ENCODE peak calls at places on chromosomes 4 and X, in four cellular contexts. One of them, this sample, is unnamed.

GRCh38 chrX:2230457-2230856 is 270.3 kb downstream of the DHRSX start:
- DNase-seq in activated CD4-positive, alpha-beta T cell treated with anti-CD3 and anti-CD28 coated beads, Interleukin-2, amount 10 ng/mL, durations not matched to agents 7 days and 5 days: no peak
- DNase-seq in progenitor cell of endocrine pancreas: no peak
- DNase-seq in activated CD8-positive, alpha-beta T cell treated with anti-CD3 and anti-CD28 coated beads, Interleukin-2, amount 10 ng/mL, durations not matched to agents 7 days and 5 days: no peak
- DNase-seq in this sample: no peak

GRCh38 chrX:155127940-155128339 is 56.6 kb downstream of the BRCC3 start:
- DNase-seq in activated CD4-positive, alpha-beta T cell treated with anti-CD3 and anti-CD28 coated beads, Interleukin-2, amount 10 ng/mL, durations not matched to agents 7 days and 5 days: no peak
- DNase-seq in progenitor cell of endocrine pancreas: no peak
- DNase-seq in activated CD8-positive, alpha-beta T cell treated with anti-CD3 and anti-CD28 coated beads, Interleukin-2, amount 10 ng/mL, durations not matched to agents 7 days and 5 days: no peak
- DNase-seq in this sample: no peak

GRCh38 chrX:6225307-6226052 is 3.2 kb downstream of the NLGN4X start:
- DNase-seq in activated CD4-positive, alpha-beta T cell treated with anti-CD3 and anti-CD28 coated beads, Interleukin-2, amount 10 ng/mL, durations not matched to agents 7 days and 5 days: no peak
- DNase-seq in progenitor cell of endocrine pancreas: no peak
- DNase-seq in activated CD8-positive, alpha-beta T cell treated with anti-CD3 and anti-CD28 coated beads, Interleukin-2, amount 10 ng/mL, durations not matched to agents 7 days and 5 days: no peak
- DNase-seq in this sample: peak

GRCh38 chr4:111074523-111075114 is 451.7 kb upstream of the PITX2 start:
- DNase-seq in activated CD4-positive, alpha-beta T cell treated with anti-CD3 and anti-CD28 coated beads, Interleukin-2, amount 10 ng/mL, durations not matched to agents 7 days and 5 days: no peak
- DNase-seq in progenitor cell of endocrine pancreas: no peak
- DNase-seq in activated CD8-positive, alpha-beta T cell treated with anti-CD3 and anti-CD28 coated beads, Interleukin-2, amount 10 ng/mL, durations not matched to agents 7 days and 5 days: no peak
- DNase-seq in this sample: no peak

GRCh38 chrX:69210513-69211065 is 45.3 kb upstream of the PJA1 start:
- DNase-seq in activated CD4-positive, alpha-beta T cell treated with anti-CD3 and anti-CD28 coated beads, Interleukin-2, amount 10 ng/mL, durations not matched to agents 7 days and 5 days: no peak
- DNase-seq in progenitor cell of endocrine pancreas: no peak
- DNase-seq in activated CD8-positive, alpha-beta T cell treated with anti-CD3 and anti-CD28 coated beads, Interleukin-2, amount 10 ng/mL, durations not matched to agents 7 days and 5 days: no peak
- DNase-seq in this sample: no peak

GRCh38 chrX:150312931-150313330 is 50.2 kb upstream of the MAMLD1 start:
- DNase-seq in activated CD4-positive, alpha-beta T cell treated with anti-CD3 and anti-CD28 coated beads, Interleukin-2, amount 10 ng/mL, durations not matched to agents 7 days and 5 days: no peak
- DNase-seq in progenitor cell of endocrine pancreas: no peak
- DNase-seq in activated CD8-positive, alpha-beta T cell treated with anti-CD3 and anti-CD28 coated beads, Interleukin-2, amount 10 ng/mL, durations not matched to agents 7 days and 5 days: no peak
- DNase-seq in this sample: no peak

GRCh38 chrX:107716816-107717700 is 58.5 kb downstream of the TSC22D3 start:
- DNase-seq in activated CD4-positive, alpha-beta T cell treated with anti-CD3 and anti-CD28 coated beads, Interleukin-2, amount 10 ng/mL, durations not matched to agents 7 days and 5 days: peak
- DNase-seq in progenitor cell of endocrine pancreas: peak
- DNase-seq in activated CD8-positive, alpha-beta T cell treated with anti-CD3 and anti-CD28 coated beads, Interleukin-2, amount 10 ng/mL, durations not matched to agents 7 days and 5 days: peak
- DNase-seq in this sample: peak

GRCh38 chr4:20487446-20487845 is 212.8 kb upstream of the PACRGL start:
- DNase-seq in activated CD4-positive, alpha-beta T cell treated with anti-CD3 and anti-CD28 coated beads, Interleukin-2, amount 10 ng/mL, durations not matched to agents 7 days and 5 days: no peak
- DNase-seq in progenitor cell of endocrine pancreas: no peak
- DNase-seq in activated CD8-positive, alpha-beta T cell treated with anti-CD3 and anti-CD28 coated beads, Interleukin-2, amount 10 ng/mL, durations not matched to agents 7 days and 5 days: no peak
- DNase-seq in this sample: no peak

GRCh38 chr4:15232725-15233597 is 194.9 kb upstream of the C1QTNF7 start:
- DNase-seq in activated CD4-positive, alpha-beta T cell treated with anti-CD3 and anti-CD28 coated beads, Interleukin-2, amount 10 ng/mL, durations not matched to agents 7 days and 5 days: peak
- DNase-seq in progenitor cell of endocrine pancreas: no peak
- DNase-seq in activated CD8-positive, alpha-beta T cell treated with anti-CD3 and anti-CD28 coated beads, Interleukin-2, amount 10 ng/mL, durations not matched to agents 7 days and 5 days: peak
- DNase-seq in this sample: no peak

GRCh38 chrX:18828832-18829404 is 121.5 kb downstream of the PPEF1 start:
- DNase-seq in activated CD4-positive, alpha-beta T cell treated with anti-CD3 and anti-CD28 coated beads, Interleukin-2, amount 10 ng/mL, durations not matched to agents 7 days and 5 days: no peak
- DNase-seq in progenitor cell of endocrine pancreas: no peak
- DNase-seq in activated CD8-positive, alpha-beta T cell treated with anti-CD3 and anti-CD28 coated beads, Interleukin-2, amount 10 ng/mL, durations not matched to agents 7 days and 5 days: no peak
- DNase-seq in this sample: no peak

GRCh38 chr4:156261230-156261629 is 307.6 kb upstream of the CTSO start:
- DNase-seq in activated CD4-positive, alpha-beta T cell treated with anti-CD3 and anti-CD28 coated beads, Interleukin-2, amount 10 ng/mL, durations not matched to agents 7 days and 5 days: no peak
- DNase-seq in progenitor cell of endocrine pancreas: no peak
- DNase-seq in activated CD8-positive, alpha-beta T cell treated with anti-CD3 and anti-CD28 coated beads, Interleukin-2, amount 10 ng/mL, durations not matched to agents 7 days and 5 days: no peak
- DNase-seq in this sample: no peak

GRCh38 chrX:120749141-120749846 is 119.4 kb upstream of the C1GALT1C1 start:
- DNase-seq in activated CD4-positive, alpha-beta T cell treated with anti-CD3 and anti-CD28 coated beads, Interleukin-2, amount 10 ng/mL, durations not matched to agents 7 days and 5 days: no peak
- DNase-seq in progenitor cell of endocrine pancreas: no peak
- DNase-seq in activated CD8-positive, alpha-beta T cell treated with anti-CD3 and anti-CD28 coated beads, Interleukin-2, amount 10 ng/mL, durations not matched to agents 7 days and 5 days: peak
- DNase-seq in this sample: no peak

GRCh38 chr4:78940752-78941151 is 1.5 kb upstream of the PAQR3 start:
- DNase-seq in activated CD4-positive, alpha-beta T cell treated with anti-CD3 and anti-CD28 coated beads, Interleukin-2, amount 10 ng/mL, durations not matched to agents 7 days and 5 days: no peak
- DNase-seq in progenitor cell of endocrine pancreas: no peak
- DNase-seq in activated CD8-positive, alpha-beta T cell treated with anti-CD3 and anti-CD28 coated beads, Interleukin-2, amount 10 ng/mL, durations not matched to agents 7 days and 5 days: no peak
- DNase-seq in this sample: no peak

GRCh38 chrX:107205770-107206696 is at the start of the genes DNAAF6 and NUP62CL:
- DNase-seq in activated CD4-positive, alpha-beta T cell treated with anti-CD3 and anti-CD28 coated beads, Interleukin-2, amount 10 ng/mL, durations not matched to agents 7 days and 5 days: peak
- DNase-seq in progenitor cell of endocrine pancreas: peak
- DNase-seq in activated CD8-positive, alpha-beta T cell treated with anti-CD3 and anti-CD28 coated beads, Interleukin-2, amount 10 ng/mL, durations not matched to agents 7 days and 5 days: peak
- DNase-seq in this sample: peak

GRCh38 chrX:106903291-106903820 is at the start of gene RIPPLY1:
- DNase-seq in activated CD4-positive, alpha-beta T cell treated with anti-CD3 and anti-CD28 coated beads, Interleukin-2, amount 10 ng/mL, durations not matched to agents 7 days and 5 days: no peak
- DNase-seq in progenitor cell of endocrine pancreas: no peak
- DNase-seq in activated CD8-positive, alpha-beta T cell treated with anti-CD3 and anti-CD28 coated beads, Interleukin-2, amount 10 ng/mL, durations not matched to agents 7 days and 5 days: no peak
- DNase-seq in this sample: no peak

GRCh38 chrX:74940414-74940813 is 15.2 kb upstream of the NEXMIF start:
- DNase-seq in activated CD4-positive, alpha-beta T cell treated with anti-CD3 and anti-CD28 coated beads, Interleukin-2, amount 10 ng/mL, durations not matched to agents 7 days and 5 days: no peak
- DNase-seq in progenitor cell of endocrine pancreas: no peak
- DNase-seq in activated CD8-positive, alpha-beta T cell treated with anti-CD3 and anti-CD28 coated beads, Interleukin-2, amount 10 ng/mL, durations not matched to agents 7 days and 5 days: no peak
- DNase-seq in this sample: no peak

GRCh38 chrX:115029869-115030564 is 12.6 kb upstream of the IL13RA2 start:
- DNase-seq in activated CD4-positive, alpha-beta T cell treated with anti-CD3 and anti-CD28 coated beads, Interleukin-2, amount 10 ng/mL, durations not matched to agents 7 days and 5 days: no peak
- DNase-seq in progenitor cell of endocrine pancreas: no peak
- DNase-seq in activated CD8-positive, alpha-beta T cell treated with anti-CD3 and anti-CD28 coated beads, Interleukin-2, amount 10 ng/mL, durations not matched to agents 7 days and 5 days: no peak
- DNase-seq in this sample: no peak

GRCh38 chr4:72505314-72505744 is 63.7 kb downstream of the ADAMTS3 start:
- DNase-seq in activated CD4-positive, alpha-beta T cell treated with anti-CD3 and anti-CD28 coated beads, Interleukin-2, amount 10 ng/mL, durations not matched to agents 7 days and 5 days: no peak
- DNase-seq in progenitor cell of endocrine pancreas: no peak
- DNase-seq in activated CD8-positive, alpha-beta T cell treated with anti-CD3 and anti-CD28 coated beads, Interleukin-2, amount 10 ng/mL, durations not matched to agents 7 days and 5 days: no peak
- DNase-seq in this sample: peak

GRCh38 chrX:11470231-11470630 is 177.0 kb downstream of the AMELX start:
- DNase-seq in activated CD4-positive, alpha-beta T cell treated with anti-CD3 and anti-CD28 coated beads, Interleukin-2, amount 10 ng/mL, durations not matched to agents 7 days and 5 days: no peak
- DNase-seq in progenitor cell of endocrine pancreas: no peak
- DNase-seq in activated CD8-positive, alpha-beta T cell treated with anti-CD3 and anti-CD28 coated beads, Interleukin-2, amount 10 ng/mL, durations not matched to agents 7 days and 5 days: no peak
- DNase-seq in this sample: no peak

GRCh38 chr4:158176108-158176507 is 3.3 kb upstream of the GASK1B start:
- DNase-seq in activated CD4-positive, alpha-beta T cell treated with anti-CD3 and anti-CD28 coated beads, Interleukin-2, amount 10 ng/mL, durations not matched to agents 7 days and 5 days: no peak
- DNase-seq in progenitor cell of endocrine pancreas: no peak
- DNase-seq in activated CD8-positive, alpha-beta T cell treated with anti-CD3 and anti-CD28 coated beads, Interleukin-2, amount 10 ng/mL, durations not matched to agents 7 days and 5 days: no peak
- DNase-seq in this sample: no peak

GRCh38 chrX:47370278-47370677 is at the start of gene ZNF157:
- DNase-seq in activated CD4-positive, alpha-beta T cell treated with anti-CD3 and anti-CD28 coated beads, Interleukin-2, amount 10 ng/mL, durations not matched to agents 7 days and 5 days: no peak
- DNase-seq in progenitor cell of endocrine pancreas: no peak
- DNase-seq in activated CD8-positive, alpha-beta T cell treated with anti-CD3 and anti-CD28 coated beads, Interleukin-2, amount 10 ng/mL, durations not matched to agents 7 days and 5 days: no peak
- DNase-seq in this sample: no peak

GRCh38 chrX:41895826-41896225 is 27.5 kb downstream of the CASK start:
- DNase-seq in activated CD4-positive, alpha-beta T cell treated with anti-CD3 and anti-CD28 coated beads, Interleukin-2, amount 10 ng/mL, durations not matched to agents 7 days and 5 days: no peak
- DNase-seq in progenitor cell of endocrine pancreas: no peak
- DNase-seq in activated CD8-positive, alpha-beta T cell treated with anti-CD3 and anti-CD28 coated beads, Interleukin-2, amount 10 ng/mL, durations not matched to agents 7 days and 5 days: no peak
- DNase-seq in this sample: no peak

GRCh38 chr4:87092389-87093141 is 127.9 kb downstream of the KLHL8 start:
- DNase-seq in activated CD4-positive, alpha-beta T cell treated with anti-CD3 and anti-CD28 coated beads, Interleukin-2, amount 10 ng/mL, durations not matched to agents 7 days and 5 days: no peak
- DNase-seq in progenitor cell of endocrine pancreas: no peak
- DNase-seq in activated CD8-positive, alpha-beta T cell treated with anti-CD3 and anti-CD28 coated beads, Interleukin-2, amount 10 ng/mL, durations not matched to agents 7 days and 5 days: no peak
- DNase-seq in this sample: no peak

GRCh38 chrX:4825550-4825949 is 1112.1 kb upstream of the PRKX start:
- DNase-seq in activated CD4-positive, alpha-beta T cell treated with anti-CD3 and anti-CD28 coated beads, Interleukin-2, amount 10 ng/mL, durations not matched to agents 7 days and 5 days: no peak
- DNase-seq in progenitor cell of endocrine pancreas: no peak
- DNase-seq in activated CD8-positive, alpha-beta T cell treated with anti-CD3 and anti-CD28 coated beads, Interleukin-2, amount 10 ng/mL, durations not matched to agents 7 days and 5 days: no peak
- DNase-seq in this sample: no peak